ENCODE peak calls at places on chromosome 4, in ten cellular contexts. V, E, F, B, D, Q, Z, P, T and A are unnamed samples.

GRCh38 chr4:186260504-186261448 is 5.2 kb upstream of the F11 start:
- DNase-seq in Z (no peak), B (peak; percentile 31), T (no peak), V (no peak), D (no peak), P (no peak), Q (no peak), F (no peak), E (no peak), A (no peak)

GRCh38 chr4:185786422-185786821 is 25.6 kb downstream of the SORBS2 start:
- DNase-seq in P (no peak), T (no peak), E (no peak), Z (no peak), F (no peak), B (no peak), V (no peak), Q (no peak), D (no peak), A (no peak)

GRCh38 chr4:108168213-108168671 is 490 bp downstream of the LEF1 start:
- DNase-seq in B (no peak), Q (peak; percentile 16), D (no peak), P (no peak), E (no peak), T (no peak), Z (no peak), F (no peak), V (no peak), A (no peak)

GRCh38 chr4:72505314-72505744 is 63.7 kb downstream of the ADAMTS3 start:
- DNase-seq in V (no peak), F (peak; percentile 9), D (no peak), B (peak; percentile 63), Q (peak; percentile 56), T (peak; percentile 37), P (no peak), E (no peak), Z (no peak), A (peak; percentile 16)

GRCh38 chr4:83207497-83208105 is 77.0 kb downstream of the COQ2 start:
- DNase-seq in F (peak; percentile 61), Z (no peak), T (no peak), Q (peak; percentile 91), E (no peak), P (no peak), D (no peak), B (peak; percentile 22), V (no peak), A (no peak)

GRCh38 chr4:78569291-78569821 is 17.8 kb downstream of the ANXA3 start:
- DNase-seq in Z (no peak), V (no peak), B (peak; percentile 60), Q (peak; percentile 95), P (no peak), E (no peak), T (no peak), D (no peak), F (peak; percentile 67), A (no peak)

GRCh38 chr4:169246957-169247396 is 23.8 kb downstream of the SH3RF1 start:
- DNase-seq in Z (no peak), V (no peak), F (no peak), E (no peak), P (no peak), B (no peak), T (no peak), D (no peak), Q (no peak), A (no peak)

GRCh38 chr4:176393306-176394013 is 73.7 kb downstream of the SPCS3 start:
- DNase-seq in B (no peak), E (no peak), T (no peak), F (no peak), P (no peak), D (no peak), Z (no peak), Q (no peak), V (no peak), A (no peak)

GRCh38 chr4:121789960-121790829 is 10.9 kb upstream of the EXOSC9 start:
- DNase-seq in D (no peak), F (no peak), E (no peak), P (no peak), Z (no peak), B (no peak), V (no peak), T (no peak), Q (peak; percentile 89), A (no peak)

GRCh38 chr4:67702166-67702565 is 1.2 kb upstream of the UBA6 start:
- DNase-seq in F (no peak), Z (no peak), B (no peak), D (no peak), V (no peak), P (no peak), Q (no peak), T (no peak), E (no peak), A (no peak)

GRCh38 chr4:138178566-138178965 is 63.6 kb downstream of the SLC7A11 start:
- DNase-seq in Z (no peak), Q (peak; percentile 66), E (no peak), V (no peak), P (no peak), T (no peak), F (no peak), B (no peak), D (no peak), A (no peak)

GRCh38 chr4:153291562-153291961 is 52.9 kb upstream of the MND1 start:
- DNase-seq in B (no peak), D (no peak), V (no peak), Z (no peak), P (no peak), F (no peak), T (no peak), Q (no peak), E (no peak), A (no peak)

GRCh38 chr4:153293675-153294057 is 50.8 kb upstream of the MND1 start:
- DNase-seq in Q (no peak), D (no peak), Z (no peak), E (no peak), P (no peak), B (no peak), F (no peak), T (no peak), V (no peak), A (no peak)

GRCh38 chr4:153292897-153293674 is 51.4 kb upstream of the MND1 start:
- DNase-seq in T (no peak), E (no peak), Z (no peak), D (no peak), P (no peak), B (no peak), Q (no peak), F (no peak), V (no peak), A (no peak)

GRCh38 chr4:153294631-153295030 is 49.9 kb upstream of the MND1 start:
- DNase-seq in E (no peak), F (no peak), B (no peak), P (no peak), D (peak; percentile 36), Z (no peak), T (no peak), V (no peak), Q (peak; percentile 35), A (no peak)

DNA sequence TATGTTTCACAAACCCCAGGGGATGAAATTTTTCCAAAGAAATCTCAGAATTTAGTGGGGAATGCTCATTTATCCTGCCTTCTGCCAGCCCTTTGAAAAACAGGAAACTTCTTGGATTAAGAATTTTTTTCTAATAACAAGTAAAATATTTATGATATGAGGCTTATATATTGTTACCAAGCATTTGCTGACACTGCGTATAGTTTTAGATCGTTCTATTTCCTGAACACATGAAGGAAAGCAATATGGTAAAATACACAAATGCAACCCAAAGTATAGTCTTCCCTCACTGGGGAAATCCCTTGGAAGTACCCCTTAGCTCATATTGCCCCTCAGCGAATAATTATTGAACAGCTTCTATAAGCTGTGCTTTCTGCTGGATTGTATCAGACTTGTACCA is 54.4 kb upstream of the MND1 start:
- DNase-seq in E (no peak), B (no peak), F (no peak), D (no peak), Q (no peak), Z (no peak), P (no peak), V (no peak), T (no peak), A (no peak)
- TF ChIP-seq CTCF in E (no peak), B (no peak), F (no peak), D (no peak), Q (no peak), Z (no peak), P (no peak), V (no peak), T (no peak), A (no peak)

GRCh38 chr4:76105652-76106051 is 31.1 kb downstream of the ART3 start:
- DNase-seq in B (no peak), V (no peak), D (no peak), Z (no peak), T (no peak), P (no peak), Q (no peak), F (no peak), E (no peak), A (no peak)
- TF ChIP-seq CTCF in B (no peak), V (no peak), D (no peak), Z (peak; percentile 22), T (no peak), P (no peak), Q (no peak), F (no peak), E (no peak), A (no peak)

GRCh38 chr4:69156913-69157312 is 57.6 kb downstream of the UGT2B11 start:
- DNase-seq in B (no peak), T (no peak), Q (no peak), Z (no peak), V (no peak), E (no peak), P (no peak), F (no peak), D (no peak), A (peak; percentile 19)
- TF ChIP-seq CTCF in B (no peak), T (peak; percentile 25), Q (no peak), Z (no peak), V (no peak), E (no peak), P (no peak), F (peak; percentile 33), D (no peak), A (peak; percentile 30)

GRCh38 chr4:37244583-37245390 is at the start of gene NWD2:
- DNase-seq in P (no peak), Q (peak; percentile 12), B (peak; percentile 60), V (peak; percentile 81), E (peak; percentile 46), F (no peak), T (no peak), Z (peak; percentile 58), D (no peak), A (peak; percentile 57)
- TF ChIP-seq CTCF in P (no peak), Q (no peak), B (no peak), V (no peak), E (no peak), F (no peak), T (no peak), Z (no peak), D (no peak), A (no peak)

GRCh38 chr4:153232768-153233167 is 28.5 kb downstream of the TRIM2 start:
- DNase-seq in B (peak; percentile 43), F (no peak), P (no peak), Q (no peak), Z (no peak), T (peak; percentile 30), D (no peak), E (no peak), V (no peak), A (peak; percentile 30)
- TF ChIP-seq CTCF in B (peak; percentile 30), F (peak; percentile 38), P (no peak), Q (peak; percentile 12), Z (no peak), T (peak; percentile 54), D (no peak), E (peak; percentile 9), V (no peak), A (no peak)